ENCODE peak calls at places on chromosomes 5 and 9, in ten cellular contexts. One of them, this sample, is unnamed.

GRCh38 chr5:68373050-68373449 is 157.5 kb downstream of the PIK3R1 start:
- DNase-seq in ovary: no peak
- DNase-seq in uterus: no peak
- DNase-seq in stomach: no peak
- DNase-seq in heart left ventricle: no peak
- DNase-seq in A549: no peak
- DNase-seq in transverse colon: no peak
- DNase-seq in tibial nerve: no peak
- DNase-seq in Peyer's patch: no peak
- DNase-seq in spleen: no peak
- DNase-seq in this sample: no peak

GRCh38 chr9:113885183-113886002 is 9.3 kb downstream of the ZNF618 start:
- DNase-seq in ovary: no peak
- DNase-seq in uterus: no peak
- DNase-seq in stomach: no peak
- DNase-seq in heart left ventricle: no peak
- DNase-seq in A549: no peak
- DNase-seq in transverse colon: no peak
- DNase-seq in tibial nerve: no peak
- DNase-seq in Peyer's patch: no peak
- DNase-seq in spleen: no peak
- DNase-seq in this sample: no peak

GRCh38 chr9:115263731-115264130 is 145.8 kb upstream of the TNC start:
- DNase-seq in ovary: no peak
- DNase-seq in uterus: no peak
- DNase-seq in stomach: no peak
- DNase-seq in heart left ventricle: no peak
- DNase-seq in A549: no peak
- DNase-seq in transverse colon: no peak
- DNase-seq in tibial nerve: no peak
- DNase-seq in Peyer's patch: no peak
- DNase-seq in spleen: no peak
- DNase-seq in this sample: no peak

GRCh38 chr5:95780597-95780996 is 41.9 kb downstream of the GLRX start:
- DNase-seq in ovary: no peak
- DNase-seq in uterus: no peak
- DNase-seq in stomach: no peak
- DNase-seq in heart left ventricle: no peak
- DNase-seq in A549: no peak
- DNase-seq in transverse colon: no peak
- DNase-seq in tibial nerve: no peak
- DNase-seq in Peyer's patch: no peak
- DNase-seq in spleen: no peak
- DNase-seq in this sample: no peak

GRCh38 chr9:137441935-137442321 is 771 bp upstream of the ENTPD8 start:
- DNase-seq in ovary: no peak
- DNase-seq in uterus: no peak
- DNase-seq in stomach: no peak
- DNase-seq in heart left ventricle: no peak
- DNase-seq in A549: no peak
- DNase-seq in transverse colon: no peak
- DNase-seq in tibial nerve: no peak
- DNase-seq in Peyer's patch: no peak
- DNase-seq in spleen: no peak
- DNase-seq in this sample: no peak

GRCh38 chr5:42396111-42396510 is 27.1 kb upstream of the GHR start:
- DNase-seq in ovary: no peak
- DNase-seq in uterus: no peak
- DNase-seq in stomach: no peak
- DNase-seq in heart left ventricle: peak; percentile 28
- DNase-seq in A549: no peak
- DNase-seq in transverse colon: no peak
- DNase-seq in tibial nerve: no peak
- DNase-seq in Peyer's patch: no peak
- DNase-seq in spleen: no peak
- DNase-seq in this sample: no peak

GRCh38 chr5:19270153-19270552 is 717.8 kb downstream of the CDH18 start:
- DNase-seq in ovary: no peak
- DNase-seq in uterus: no peak
- DNase-seq in stomach: no peak
- DNase-seq in heart left ventricle: no peak
- DNase-seq in A549: no peak
- DNase-seq in transverse colon: peak; percentile 14
- DNase-seq in tibial nerve: no peak
- DNase-seq in Peyer's patch: no peak
- DNase-seq in spleen: no peak
- DNase-seq in this sample: no peak

GRCh38 chr5:100827481-100827889 is 75.6 kb downstream of the ST8SIA4 start:
- DNase-seq in ovary: no peak
- DNase-seq in uterus: no peak
- DNase-seq in stomach: no peak
- DNase-seq in heart left ventricle: peak; percentile 43
- DNase-seq in A549: peak; percentile 50
- DNase-seq in transverse colon: peak; percentile 25
- DNase-seq in tibial nerve: no peak
- DNase-seq in Peyer's patch: no peak
- DNase-seq in spleen: no peak
- DNase-seq in this sample: no peak

GRCh38 chr9:35618854-35619799 is 914 bp upstream of the CD72 start:
- DNase-seq in ovary: no peak
- DNase-seq in uterus: no peak
- DNase-seq in stomach: peak; percentile 40
- DNase-seq in heart left ventricle: no peak
- DNase-seq in A549: no peak
- DNase-seq in transverse colon: peak; percentile 68
- DNase-seq in tibial nerve: no peak
- DNase-seq in Peyer's patch: peak; percentile 93
- DNase-seq in spleen: peak; percentile 93
- DNase-seq in this sample: no peak

GRCh38 chr5:173279166-173279565 is 44.2 kb upstream of the NKX2-5 start:
- DNase-seq in ovary: no peak
- DNase-seq in uterus: no peak
- DNase-seq in stomach: no peak
- DNase-seq in heart left ventricle: no peak
- DNase-seq in A549: no peak
- DNase-seq in transverse colon: no peak
- DNase-seq in tibial nerve: no peak
- DNase-seq in Peyer's patch: no peak
- DNase-seq in spleen: no peak
- DNase-seq in this sample: no peak

GRCh38 chr9:70607329-70607728 is 192.9 kb upstream of the KLF9 start:
- DNase-seq in ovary: no peak
- DNase-seq in uterus: no peak
- DNase-seq in stomach: no peak
- DNase-seq in heart left ventricle: no peak
- DNase-seq in A549: no peak
- DNase-seq in transverse colon: no peak
- DNase-seq in tibial nerve: no peak
- DNase-seq in Peyer's patch: no peak
- DNase-seq in spleen: no peak
- DNase-seq in this sample: no peak

GRCh38 chr5:92704590-92704989 is 876.4 kb downstream of the NR2F1-AS1 start:
- DNase-seq in ovary: no peak
- DNase-seq in uterus: no peak
- DNase-seq in stomach: no peak
- DNase-seq in heart left ventricle: no peak
- DNase-seq in A549: no peak
- DNase-seq in transverse colon: no peak
- DNase-seq in tibial nerve: no peak
- DNase-seq in Peyer's patch: no peak
- DNase-seq in spleen: no peak
- DNase-seq in this sample: no peak

GRCh38 chr9:134058716-134059115 is 9.1 kb downstream of the BRD3 start:
- DNase-seq in ovary: no peak
- DNase-seq in uterus: no peak
- DNase-seq in stomach: peak; percentile 24
- DNase-seq in heart left ventricle: no peak
- DNase-seq in A549: no peak
- DNase-seq in transverse colon: no peak
- DNase-seq in tibial nerve: no peak
- DNase-seq in Peyer's patch: no peak
- DNase-seq in spleen: peak; percentile 68
- DNase-seq in this sample: no peak

GRCh38 chr5:173281910-173282309 is 46.3 kb downstream of the STC2 start:
- DNase-seq in ovary: no peak
- DNase-seq in uterus: no peak
- DNase-seq in stomach: no peak
- DNase-seq in heart left ventricle: no peak
- DNase-seq in A549: peak; percentile 54
- DNase-seq in transverse colon: no peak
- DNase-seq in tibial nerve: no peak
- DNase-seq in Peyer's patch: no peak
- DNase-seq in spleen: no peak
- DNase-seq in this sample: no peak

GRCh38 chr9:72894342-72894741 is 58.5 kb downstream of the ALDH1A1 start:
- DNase-seq in ovary: no peak
- DNase-seq in uterus: no peak
- DNase-seq in stomach: no peak
- DNase-seq in heart left ventricle: no peak
- DNase-seq in A549: no peak
- DNase-seq in transverse colon: no peak
- DNase-seq in tibial nerve: no peak
- DNase-seq in Peyer's patch: no peak
- DNase-seq in spleen: no peak
- DNase-seq in this sample: no peak

GRCh38 chr9:134870311-134870694 is 10.3 kb upstream of the FCN2 start:
- DNase-seq in ovary: no peak
- DNase-seq in uterus: no peak
- DNase-seq in stomach: no peak
- DNase-seq in heart left ventricle: no peak
- DNase-seq in A549: no peak
- DNase-seq in transverse colon: no peak
- DNase-seq in tibial nerve: no peak
- DNase-seq in Peyer's patch: no peak
- DNase-seq in spleen: no peak
- DNase-seq in this sample: no peak

GRCh38 chr5:142325677-142326479 is 1.1 kb upstream of the SPRY4 start:
- DNase-seq in ovary: peak; percentile 41
- DNase-seq in uterus: peak; percentile 53
- DNase-seq in stomach: peak; percentile 44
- DNase-seq in heart left ventricle: peak; percentile 82
- DNase-seq in A549: peak; percentile 90
- DNase-seq in transverse colon: peak; percentile 47
- DNase-seq in tibial nerve: peak; percentile 35
- DNase-seq in Peyer's patch: no peak
- DNase-seq in spleen: no peak
- DNase-seq in this sample: peak; percentile 42
- TF ChIP-seq POLR2A in ovary: no peak
- TF ChIP-seq POLR2A in uterus: no peak
- TF ChIP-seq POLR2A in stomach: no peak
- TF ChIP-seq POLR2A in heart left ventricle: no peak
- TF ChIP-seq POLR2A in A549: peak; percentile 51
- TF ChIP-seq POLR2A in transverse colon: no peak
- TF ChIP-seq POLR2A in tibial nerve: no peak
- TF ChIP-seq POLR2A in Peyer's patch: no peak
- TF ChIP-seq POLR2A in spleen: no peak
- TF ChIP-seq POLR2A in this sample: peak; percentile 26

DNA sequence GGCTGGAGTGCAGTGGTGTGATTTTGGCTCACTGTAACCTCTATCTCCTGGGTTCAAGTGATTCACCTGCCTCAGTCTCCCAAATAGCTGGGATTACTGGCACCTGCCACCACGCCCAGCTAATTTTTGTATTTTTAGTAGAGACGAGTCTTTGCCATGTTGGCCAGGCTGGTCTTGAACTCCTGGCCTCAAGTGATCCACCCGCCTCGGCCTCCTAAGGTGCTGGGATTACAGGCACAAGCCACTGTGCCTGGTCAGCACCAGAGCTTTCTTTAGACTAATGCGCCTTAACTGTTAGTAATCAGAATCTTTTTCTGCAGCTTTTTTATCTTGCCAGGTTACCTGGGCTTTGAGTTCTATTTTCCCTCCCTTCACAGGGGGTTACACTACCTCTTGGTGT is 18.4 kb downstream of the PTGS1 start:
- DNase-seq in ovary: no peak
- DNase-seq in uterus: no peak
- DNase-seq in stomach: no peak
- DNase-seq in heart left ventricle: no peak
- DNase-seq in A549: no peak
- DNase-seq in transverse colon: no peak
- DNase-seq in tibial nerve: no peak
- DNase-seq in Peyer's patch: no peak
- DNase-seq in spleen: no peak
- DNase-seq in this sample: no peak
- H3K27ac ChIP-seq in ovary: no peak overlapping the region
- H3K27ac ChIP-seq in uterus: no peak overlapping the region
- H3K27ac ChIP-seq in stomach: no peak overlapping the region
- H3K27ac ChIP-seq in heart left ventricle: no peak overlapping the region
- H3K27ac ChIP-seq in A549: no peak overlapping the region
- H3K27ac ChIP-seq in transverse colon: peak overlapping the region; percentile 6
- H3K27ac ChIP-seq in tibial nerve: no peak overlapping the region
- H3K27ac ChIP-seq in Peyer's patch: no peak overlapping the region
- H3K27ac ChIP-seq in spleen: peak overlapping the region; percentile 31
- H3K27ac ChIP-seq in this sample: no peak overlapping the region

GRCh38 chr9:6007770-6008168 is 7.7 kb downstream of the RANBP6 start:
- DNase-seq in ovary: peak; percentile 90
- DNase-seq in uterus: peak; percentile 82
- DNase-seq in stomach: peak; percentile 74
- DNase-seq in heart left ventricle: peak; percentile 88
- DNase-seq in A549: peak; percentile 82
- DNase-seq in transverse colon: peak; percentile 86
- DNase-seq in tibial nerve: peak; percentile 56
- DNase-seq in Peyer's patch: peak; percentile 80
- DNase-seq in spleen: peak; percentile 96
- DNase-seq in this sample: peak; percentile 79

GRCh38 chr9:6008169-6008979 is 7.0 kb downstream of the RANBP6 start:
- DNase-seq in ovary: peak; percentile 93
- DNase-seq in uterus: peak; percentile 93
- DNase-seq in stomach: peak; percentile 96
- DNase-seq in heart left ventricle: peak; percentile 97
- DNase-seq in A549: peak; percentile 99
- DNase-seq in transverse colon: peak; percentile 96
- DNase-seq in tibial nerve: peak; percentile 86
- DNase-seq in Peyer's patch: peak; percentile 92
- DNase-seq in spleen: peak; percentile 97
- DNase-seq in this sample: peak; percentile 96

GRCh38 chr9:6006968-6007769 is 8.3 kb downstream of the RANBP6 start:
- DNase-seq in ovary: peak; percentile 80
- DNase-seq in uterus: peak; percentile 75
- DNase-seq in stomach: peak; percentile 88
- DNase-seq in heart left ventricle: peak; percentile 91
- DNase-seq in A549: peak; percentile 93
- DNase-seq in transverse colon: peak; percentile 95
- DNase-seq in tibial nerve: peak; percentile 68
- DNase-seq in Peyer's patch: peak; percentile 93
- DNase-seq in spleen: peak; percentile 99
- DNase-seq in this sample: peak; percentile 85
- TF ChIP-seq POLR2A in ovary: peak; percentile 27
- TF ChIP-seq POLR2A in uterus: no peak
- TF ChIP-seq POLR2A in stomach: no peak
- TF ChIP-seq POLR2A in heart left ventricle: no peak
- TF ChIP-seq POLR2A in A549: no peak
- TF ChIP-seq POLR2A in transverse colon: peak; percentile 48
- TF ChIP-seq POLR2A in tibial nerve: no peak
- TF ChIP-seq POLR2A in Peyer's patch: no peak
- TF ChIP-seq POLR2A in spleen: no peak
- TF ChIP-seq POLR2A in this sample: peak; percentile 20

DNA sequence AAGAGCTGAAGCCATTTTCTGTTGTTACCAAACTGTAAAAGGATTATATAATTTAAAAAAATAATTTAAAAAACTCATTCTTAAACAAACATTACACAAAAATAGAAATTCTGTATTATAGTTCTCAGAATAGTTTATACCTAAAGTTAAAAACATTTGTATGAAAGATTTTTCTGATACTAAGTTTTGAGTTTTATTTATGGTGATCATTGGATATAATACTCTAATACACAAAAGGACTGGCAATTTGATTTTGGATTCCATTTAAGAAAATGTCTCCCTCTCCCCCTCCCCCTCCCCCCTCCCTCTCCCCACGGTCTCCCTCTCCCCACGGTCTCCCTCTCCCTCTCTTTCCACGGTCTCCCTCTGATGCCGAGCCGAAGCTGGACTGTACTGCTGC is 37.7 kb upstream of the PDCL start:
- DNase-seq in ovary: no peak
- DNase-seq in uterus: no peak
- DNase-seq in stomach: no peak
- DNase-seq in heart left ventricle: no peak
- DNase-seq in A549: no peak
- DNase-seq in transverse colon: no peak
- DNase-seq in tibial nerve: no peak
- DNase-seq in Peyer's patch: no peak
- DNase-seq in spleen: no peak
- DNase-seq in this sample: no peak
- H3K27ac ChIP-seq in ovary: no peak overlapping the region
- H3K27ac ChIP-seq in uterus: no peak overlapping the region
- H3K27ac ChIP-seq in stomach: no peak overlapping the region
- H3K27ac ChIP-seq in heart left ventricle: no peak overlapping the region
- H3K27ac ChIP-seq in A549: no peak overlapping the region
- H3K27ac ChIP-seq in transverse colon: no peak overlapping the region
- H3K27ac ChIP-seq in tibial nerve: no peak overlapping the region
- H3K27ac ChIP-seq in Peyer's patch: no peak overlapping the region
- H3K27ac ChIP-seq in spleen: no peak overlapping the region
- H3K27ac ChIP-seq in this sample: no peak overlapping the region